ENCODE peak calls at places on chromosome 21, in seven cellular contexts. One of them, this sample, is unnamed.

GRCh38 chr21:29230541-29231275 is 68.0 kb upstream of the BACH1 start:
- DNase-seq in left colon: no peak
- DNase-seq in NAMALWA: no peak
- DNase-seq in activated CD4-positive, alpha-beta T cell treated with anti-CD3 and anti-CD28 coated beads, Interleukin-2, amount 50 U/mL, for 4 hours: no peak
- DNase-seq in ovary: no peak
- DNase-seq in left ventricle myocardium inferior: no peak
- DNase-seq in T-helper 2 cell treated with Interferon-gamma antibody and Interleukin-4, amounts not matched to agents 5 μg/mL and 100 μg/mL, for 36 hours: no peak
- DNase-seq in this sample: no peak

GRCh38 chr21:45386728-45387371 is 18.1 kb upstream of the COL18A1 start:
- DNase-seq in T-helper 2 cell treated with Interferon-gamma antibody and Interleukin-4, amounts not matched to agents 5 μg/mL and 100 μg/mL, for 36 hours: no peak
- DNase-seq in left colon: peak; percentile 29
- DNase-seq in ovary: peak; percentile 86
- DNase-seq in left ventricle myocardium inferior: peak; percentile 37
- DNase-seq in activated CD4-positive, alpha-beta T cell treated with anti-CD3 and anti-CD28 coated beads, Interleukin-2, amount 50 U/mL, for 4 hours: no peak
- DNase-seq in NAMALWA: peak; percentile 10
- DNase-seq in this sample: peak; percentile 29

GRCh38 chr21:42503711-42504110 is 7.7 kb upstream of the RSPH1 start:
- DNase-seq in NAMALWA: no peak
- DNase-seq in left ventricle myocardium inferior: no peak
- DNase-seq in ovary: no peak
- DNase-seq in left colon: no peak
- DNase-seq in T-helper 2 cell treated with Interferon-gamma antibody and Interleukin-4, amounts not matched to agents 5 μg/mL and 100 μg/mL, for 36 hours: no peak
- DNase-seq in activated CD4-positive, alpha-beta T cell treated with anti-CD3 and anti-CD28 coated beads, Interleukin-2, amount 50 U/mL, for 4 hours: no peak
- DNase-seq in this sample: no peak

GRCh38 chr21:44911384-44912157 is 9.1 kb downstream of the ITGB2 start:
- DNase-seq in left colon: peak; percentile 80
- DNase-seq in ovary: peak; percentile 57
- DNase-seq in activated CD4-positive, alpha-beta T cell treated with anti-CD3 and anti-CD28 coated beads, Interleukin-2, amount 50 U/mL, for 4 hours: peak; percentile 39
- DNase-seq in T-helper 2 cell treated with Interferon-gamma antibody and Interleukin-4, amounts not matched to agents 5 μg/mL and 100 μg/mL, for 36 hours: peak; percentile 64
- DNase-seq in left ventricle myocardium inferior: peak; percentile 82
- DNase-seq in NAMALWA: no peak
- DNase-seq in this sample: peak; percentile 57

GRCh38 chr21:43893536-43894205 is 28.6 kb downstream of the AGPAT3 start:
- DNase-seq in T-helper 2 cell treated with Interferon-gamma antibody and Interleukin-4, amounts not matched to agents 5 μg/mL and 100 μg/mL, for 36 hours: peak; percentile 69
- DNase-seq in left ventricle myocardium inferior: no peak
- DNase-seq in ovary: peak; percentile 33
- DNase-seq in NAMALWA: no peak
- DNase-seq in left colon: no peak
- DNase-seq in activated CD4-positive, alpha-beta T cell treated with anti-CD3 and anti-CD28 coated beads, Interleukin-2, amount 50 U/mL, for 4 hours: no peak
- DNase-seq in this sample: no peak

GRCh38 chr21:37367758-37368535 is 1.4 kb downstream of the DYRK1A start:
- DNase-seq in activated CD4-positive, alpha-beta T cell treated with anti-CD3 and anti-CD28 coated beads, Interleukin-2, amount 50 U/mL, for 4 hours: peak; percentile 25
- DNase-seq in ovary: peak; percentile 70
- DNase-seq in left colon: peak; percentile 42
- DNase-seq in left ventricle myocardium inferior: peak; percentile 56
- DNase-seq in NAMALWA: peak; percentile 50
- DNase-seq in T-helper 2 cell treated with Interferon-gamma antibody and Interleukin-4, amounts not matched to agents 5 μg/mL and 100 μg/mL, for 36 hours: peak; percentile 33
- DNase-seq in this sample: peak; percentile 45

GRCh38 chr21:43306911-43307676 is 119.8 kb downstream of the SIK1 start:
- DNase-seq in left colon: peak; percentile 54
- DNase-seq in activated CD4-positive, alpha-beta T cell treated with anti-CD3 and anti-CD28 coated beads, Interleukin-2, amount 50 U/mL, for 4 hours: no peak
- DNase-seq in T-helper 2 cell treated with Interferon-gamma antibody and Interleukin-4, amounts not matched to agents 5 μg/mL and 100 μg/mL, for 36 hours: no peak
- DNase-seq in ovary: peak; percentile 49
- DNase-seq in NAMALWA: no peak
- DNase-seq in left ventricle myocardium inferior: peak; percentile 38
- DNase-seq in this sample: peak; percentile 92

GRCh38 chr21:38258803-38259485 is 2.2 kb downstream of the KCNJ15 start:
- DNase-seq in ovary: no peak
- DNase-seq in left ventricle myocardium inferior: no peak
- DNase-seq in activated CD4-positive, alpha-beta T cell treated with anti-CD3 and anti-CD28 coated beads, Interleukin-2, amount 50 U/mL, for 4 hours: no peak
- DNase-seq in left colon: no peak
- DNase-seq in NAMALWA: no peak
- DNase-seq in T-helper 2 cell treated with Interferon-gamma antibody and Interleukin-4, amounts not matched to agents 5 μg/mL and 100 μg/mL, for 36 hours: no peak
- DNase-seq in this sample: no peak

GRCh38 chr21:44485254-44485793 is 30.0 kb downstream of the LRRC3 start:
- DNase-seq in activated CD4-positive, alpha-beta T cell treated with anti-CD3 and anti-CD28 coated beads, Interleukin-2, amount 50 U/mL, for 4 hours: no peak
- DNase-seq in T-helper 2 cell treated with Interferon-gamma antibody and Interleukin-4, amounts not matched to agents 5 μg/mL and 100 μg/mL, for 36 hours: no peak
- DNase-seq in left ventricle myocardium inferior: no peak
- DNase-seq in ovary: no peak
- DNase-seq in NAMALWA: peak; percentile 80
- DNase-seq in left colon: no peak
- DNase-seq in this sample: no peak

GRCh38 chr21:42576639-42577038 is 63.0 kb downstream of the SLC37A1 start:
- DNase-seq in activated CD4-positive, alpha-beta T cell treated with anti-CD3 and anti-CD28 coated beads, Interleukin-2, amount 50 U/mL, for 4 hours: no peak
- DNase-seq in ovary: no peak
- DNase-seq in NAMALWA: no peak
- DNase-seq in left ventricle myocardium inferior: no peak
- DNase-seq in left colon: no peak
- DNase-seq in T-helper 2 cell treated with Interferon-gamma antibody and Interleukin-4, amounts not matched to agents 5 μg/mL and 100 μg/mL, for 36 hours: no peak
- DNase-seq in this sample: no peak

GRCh38 chr21:29520146-29520545 is 221.4 kb downstream of the BACH1 start:
- DNase-seq in T-helper 2 cell treated with Interferon-gamma antibody and Interleukin-4, amounts not matched to agents 5 μg/mL and 100 μg/mL, for 36 hours: no peak
- DNase-seq in left ventricle myocardium inferior: no peak
- DNase-seq in left colon: no peak
- DNase-seq in NAMALWA: no peak
- DNase-seq in ovary: no peak
- DNase-seq in activated CD4-positive, alpha-beta T cell treated with anti-CD3 and anti-CD28 coated beads, Interleukin-2, amount 50 U/mL, for 4 hours: no peak
- DNase-seq in this sample: no peak

GRCh38 chr21:31921079-31921478 is 48.3 kb downstream of the HUNK start:
- DNase-seq in activated CD4-positive, alpha-beta T cell treated with anti-CD3 and anti-CD28 coated beads, Interleukin-2, amount 50 U/mL, for 4 hours: no peak
- DNase-seq in ovary: no peak
- DNase-seq in left colon: no peak
- DNase-seq in T-helper 2 cell treated with Interferon-gamma antibody and Interleukin-4, amounts not matched to agents 5 μg/mL and 100 μg/mL, for 36 hours: no peak
- DNase-seq in left ventricle myocardium inferior: no peak
- DNase-seq in NAMALWA: no peak
- DNase-seq in this sample: no peak

GRCh38 chr21:20259035-20259867 is 739.0 kb upstream of the NCAM2 start:
- DNase-seq in NAMALWA: no peak
- DNase-seq in ovary: no peak
- DNase-seq in activated CD4-positive, alpha-beta T cell treated with anti-CD3 and anti-CD28 coated beads, Interleukin-2, amount 50 U/mL, for 4 hours: no peak
- DNase-seq in left colon: no peak
- DNase-seq in T-helper 2 cell treated with Interferon-gamma antibody and Interleukin-4, amounts not matched to agents 5 μg/mL and 100 μg/mL, for 36 hours: no peak
- DNase-seq in left ventricle myocardium inferior: no peak
- DNase-seq in this sample: no peak

GRCh38 chr21:29299906-29300546 is 1.3 kb downstream of the BACH1 start:
- DNase-seq in NAMALWA: peak; percentile 93
- DNase-seq in activated CD4-positive, alpha-beta T cell treated with anti-CD3 and anti-CD28 coated beads, Interleukin-2, amount 50 U/mL, for 4 hours: peak; percentile 55
- DNase-seq in ovary: no peak
- DNase-seq in T-helper 2 cell treated with Interferon-gamma antibody and Interleukin-4, amounts not matched to agents 5 μg/mL and 100 μg/mL, for 36 hours: peak; percentile 55
- DNase-seq in left ventricle myocardium inferior: peak; percentile 48
- DNase-seq in left colon: peak; percentile 50
- DNase-seq in this sample: peak; percentile 73

GRCh38 chr21:38293113-38293512 is 36.3 kb downstream of the KCNJ15 start:
- DNase-seq in T-helper 2 cell treated with Interferon-gamma antibody and Interleukin-4, amounts not matched to agents 5 μg/mL and 100 μg/mL, for 36 hours: no peak
- DNase-seq in ovary: no peak
- DNase-seq in activated CD4-positive, alpha-beta T cell treated with anti-CD3 and anti-CD28 coated beads, Interleukin-2, amount 50 U/mL, for 4 hours: no peak
- DNase-seq in left ventricle myocardium inferior: no peak
- DNase-seq in NAMALWA: no peak
- DNase-seq in left colon: peak; percentile 39
- DNase-seq in this sample: no peak

GRCh38 chr21:45623436-45623835 is 20.1 kb upstream of the PCBP3 start:
- DNase-seq in ovary: no peak
- DNase-seq in left ventricle myocardium inferior: no peak
- DNase-seq in T-helper 2 cell treated with Interferon-gamma antibody and Interleukin-4, amounts not matched to agents 5 μg/mL and 100 μg/mL, for 36 hours: no peak
- DNase-seq in NAMALWA: no peak
- DNase-seq in activated CD4-positive, alpha-beta T cell treated with anti-CD3 and anti-CD28 coated beads, Interleukin-2, amount 50 U/mL, for 4 hours: no peak
- DNase-seq in left colon: no peak
- DNase-seq in this sample: no peak

GRCh38 chr21:45981641-45982255 is at the start of gene COL6A1:
- DNase-seq in ovary: peak; percentile 84
- DNase-seq in T-helper 2 cell treated with Interferon-gamma antibody and Interleukin-4, amounts not matched to agents 5 μg/mL and 100 μg/mL, for 36 hours: no peak
- DNase-seq in left colon: no peak
- DNase-seq in NAMALWA: no peak
- DNase-seq in activated CD4-positive, alpha-beta T cell treated with anti-CD3 and anti-CD28 coated beads, Interleukin-2, amount 50 U/mL, for 4 hours: no peak
- DNase-seq in left ventricle myocardium inferior: peak; percentile 78
- DNase-seq in this sample: no peak

GRCh38 chr21:35850029-35850428 is 210.3 kb downstream of the SETD4 start:
- DNase-seq in NAMALWA: no peak
- DNase-seq in left ventricle myocardium inferior: no peak
- DNase-seq in activated CD4-positive, alpha-beta T cell treated with anti-CD3 and anti-CD28 coated beads, Interleukin-2, amount 50 U/mL, for 4 hours: no peak
- DNase-seq in T-helper 2 cell treated with Interferon-gamma antibody and Interleukin-4, amounts not matched to agents 5 μg/mL and 100 μg/mL, for 36 hours: no peak
- DNase-seq in left colon: no peak
- DNase-seq in ovary: no peak
- DNase-seq in this sample: no peak

GRCh38 chr21:39867198-39867650 is at the start of gene PCP4:
- DNase-seq in left ventricle myocardium inferior: no peak
- DNase-seq in NAMALWA: peak; percentile 66
- DNase-seq in T-helper 2 cell treated with Interferon-gamma antibody and Interleukin-4, amounts not matched to agents 5 μg/mL and 100 μg/mL, for 36 hours: peak; percentile 9
- DNase-seq in ovary: peak; percentile 51
- DNase-seq in activated CD4-positive, alpha-beta T cell treated with anti-CD3 and anti-CD28 coated beads, Interleukin-2, amount 50 U/mL, for 4 hours: no peak
- DNase-seq in left colon: peak; percentile 49
- DNase-seq in this sample: no peak

GRCh38 chr21:26469789-26470188 is 103.3 kb downstream of the CYYR1 start:
- DNase-seq in T-helper 2 cell treated with Interferon-gamma antibody and Interleukin-4, amounts not matched to agents 5 μg/mL and 100 μg/mL, for 36 hours: no peak
- DNase-seq in left ventricle myocardium inferior: no peak
- DNase-seq in activated CD4-positive, alpha-beta T cell treated with anti-CD3 and anti-CD28 coated beads, Interleukin-2, amount 50 U/mL, for 4 hours: no peak
- DNase-seq in left colon: no peak
- DNase-seq in ovary: no peak
- DNase-seq in NAMALWA: no peak
- DNase-seq in this sample: peak; percentile 36

GRCh38 chr21:35178812-35179211 is 129.7 kb upstream of the RUNX1 start:
- DNase-seq in T-helper 2 cell treated with Interferon-gamma antibody and Interleukin-4, amounts not matched to agents 5 μg/mL and 100 μg/mL, for 36 hours: no peak
- DNase-seq in ovary: no peak
- DNase-seq in activated CD4-positive, alpha-beta T cell treated with anti-CD3 and anti-CD28 coated beads, Interleukin-2, amount 50 U/mL, for 4 hours: no peak
- DNase-seq in left ventricle myocardium inferior: no peak
- DNase-seq in NAMALWA: no peak
- DNase-seq in left colon: no peak
- DNase-seq in this sample: no peak

GRCh38 chr21:25342811-25343210 is 264.5 kb downstream of the MRPL39 start:
- DNase-seq in left ventricle myocardium inferior: no peak
- DNase-seq in NAMALWA: no peak
- DNase-seq in T-helper 2 cell treated with Interferon-gamma antibody and Interleukin-4, amounts not matched to agents 5 μg/mL and 100 μg/mL, for 36 hours: no peak
- DNase-seq in ovary: no peak
- DNase-seq in activated CD4-positive, alpha-beta T cell treated with anti-CD3 and anti-CD28 coated beads, Interleukin-2, amount 50 U/mL, for 4 hours: no peak
- DNase-seq in left colon: no peak
- DNase-seq in this sample: no peak

This sample was measured in gastrocnemius medialis.